ENCODE peak calls at places on chromosomes 12 and 14, in four cellular contexts. H is transverse colon, Y is mucosa of descending colon, A is Calu3. L is an unnamed sample.

GRCh38 chr12:102757154-102757873 is 159.7 kb downstream of the PAH start:
- DNase-seq in H (no peak), Y (no peak), A (no peak), L (no peak)

GRCh38 chr12:121893901-121894540 is 5.4 kb downstream of the PSMD9 start:
- DNase-seq in H (no peak), Y (no peak), A (peak), L (no peak)

GRCh38 chr12:51377099-51377984 is 13.9 kb downstream of the GALNT6 start:
- DNase-seq in H (no peak), Y (no peak), A (no peak), L (no peak)

GRCh38 chr12:56431850-56432249 is 17.4 kb downstream of the TIMELESS start:
- DNase-seq in H (no peak), Y (no peak), A (no peak), L (no peak)

GRCh38 chr12:44847888-44848770 is 28.0 kb downstream of the NELL2 start:
- DNase-seq in H (peak), Y (no peak), A (no peak), L (no peak)

GRCh38 chr14:88952901-88953300 is 128.4 kb downstream of the TTC8 start:
- DNase-seq in H (no peak), Y (no peak), A (no peak), L (no peak)

GRCh38 chr14:64671591-64671990 is 32.6 kb upstream of the PLEKHG3 start:
- DNase-seq in H (no peak), Y (no peak), A (no peak), L (no peak)

GRCh38 chr14:36271939-36272907 is 48.2 kb downstream of the MBIP start:
- DNase-seq in H (peak), Y (peak), A (no peak), L (no peak)

GRCh38 chr12:105978276-105978675 is 160.5 kb downstream of the NUAK1 start:
- DNase-seq in H (no peak), Y (no peak), A (no peak), L (no peak)

GRCh38 chr14:59688224-59689170 is 111.9 kb upstream of the CCDC175 start:
- DNase-seq in H (peak), Y (peak), A (peak), L (peak)

GRCh38 chr12:99413751-99414150 is 233.8 kb upstream of the GARIN6 start:
- DNase-seq in H (no peak), Y (no peak), A (no peak), L (no peak)

GRCh38 chr14:84975503-84975902 is 554.4 kb upstream of the FLRT2 start:
- DNase-seq in H (no peak), Y (no peak), A (no peak), L (no peak)

GRCh38 chr14:101077511-101078074 is 174.1 kb upstream of the RTL1 start:
- DNase-seq in H (no peak), Y (no peak), A (no peak), L (no peak)

GRCh38 chr14:76911473-76911872 is 85.3 kb downstream of the LRRC74A start:
- DNase-seq in H (no peak), Y (no peak), A (no peak), L (no peak)

GRCh38 chr12:63068857-63069442 is 82.1 kb downstream of the AVPR1A start:
- DNase-seq in H (no peak), Y (no peak), A (peak), L (peak)

GRCh38 chr12:53561590-53561953 is 54.3 kb upstream of the NPFF start:
- DNase-seq in H (no peak), Y (no peak), A (peak), L (no peak)

GRCh38 chr14:91170504-91171121 is 56.7 kb downstream of the DGLUCY start:
- DNase-seq in H (no peak), Y (no peak), A (no peak), L (no peak)

GRCh38 chr12:18798445-18799139 is 60.7 kb downstream of the CAPZA3 start:
- DNase-seq in H (no peak), Y (no peak), A (peak), L (no peak)

GRCh38 chr14:85579957-85580356 is 50.0 kb downstream of the FLRT2 start:
- DNase-seq in H (no peak), Y (no peak), A (no peak), L (no peak)

GRCh38 chr12:23028158-23028802 is 403.3 kb downstream of the ETNK1 start:
- DNase-seq in H (no peak), Y (no peak), A (no peak), L (no peak)

GRCh38 chr14:68513838-68514610 is 278.8 kb downstream of the ZFP36L1 start:
- DNase-seq in H (no peak), Y (no peak), A (no peak), L (no peak)

GRCh38 chr12:94525951-94526350 is 66.3 kb upstream of the CEP83 start:
- DNase-seq in H (no peak), Y (no peak), A (no peak), L (no peak)

DNA sequence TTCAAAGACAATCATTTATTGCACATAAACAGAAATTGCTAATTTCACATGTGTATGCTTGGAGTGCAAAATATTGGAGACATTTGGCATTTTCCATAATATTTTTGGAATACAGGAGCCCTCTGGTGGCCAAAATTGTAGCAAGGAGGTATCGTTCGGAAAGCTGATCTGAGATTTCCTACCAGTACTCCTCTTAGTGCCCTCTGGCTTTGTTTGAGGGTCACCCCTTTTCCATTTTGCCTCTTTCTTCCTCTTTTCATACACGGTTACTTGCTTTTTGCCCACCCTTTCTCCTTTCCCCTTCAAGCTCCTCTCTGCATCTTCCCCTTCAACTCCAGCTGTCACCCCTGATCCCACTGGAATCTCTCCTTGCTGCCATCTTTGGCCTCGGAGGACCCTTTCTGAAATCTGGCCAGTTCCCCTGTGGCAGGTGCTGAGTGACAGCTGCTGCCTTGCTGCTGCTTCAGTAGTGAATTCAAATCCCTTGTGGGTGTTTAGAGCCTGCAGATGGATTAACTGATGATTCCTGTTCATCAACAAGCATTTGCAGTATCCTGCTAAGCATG is 164.6 kb upstream of the PARP11 start:
- DNase-seq in H (peak), Y (no peak), A (peak), L (peak)
- TF ChIP-seq CTCF in H (peak), Y (peak), A (peak), L (peak)

GRCh38 chr12:97368462-97369150 is 94.0 kb upstream of the RMST start:
- DNase-seq in H (no peak), Y (no peak), A (no peak), L (no peak)
- TF ChIP-seq CTCF in H (no peak), Y (no peak), A (no peak), L (no peak)

GRCh38 chr14:52269100-52269499 is 1.6 kb downstream of the PTGDR start:
- DNase-seq in H (peak), Y (peak), A (no peak), L (no peak)

GRCh38 chr14:52275372-52275771 is 7.9 kb downstream of the PTGDR start:
- DNase-seq in H (no peak), Y (no peak), A (no peak), L (no peak)

GRCh38 chr14:52271538-52271937 is 4.0 kb downstream of the PTGDR start:
- DNase-seq in H (no peak), Y (no peak), A (no peak), L (no peak)

GRCh38 chr14:52268191-52269061 is 928 bp downstream of the PTGDR start:
- DNase-seq in H (no peak), Y (peak), A (no peak), L (peak)

DNA sequence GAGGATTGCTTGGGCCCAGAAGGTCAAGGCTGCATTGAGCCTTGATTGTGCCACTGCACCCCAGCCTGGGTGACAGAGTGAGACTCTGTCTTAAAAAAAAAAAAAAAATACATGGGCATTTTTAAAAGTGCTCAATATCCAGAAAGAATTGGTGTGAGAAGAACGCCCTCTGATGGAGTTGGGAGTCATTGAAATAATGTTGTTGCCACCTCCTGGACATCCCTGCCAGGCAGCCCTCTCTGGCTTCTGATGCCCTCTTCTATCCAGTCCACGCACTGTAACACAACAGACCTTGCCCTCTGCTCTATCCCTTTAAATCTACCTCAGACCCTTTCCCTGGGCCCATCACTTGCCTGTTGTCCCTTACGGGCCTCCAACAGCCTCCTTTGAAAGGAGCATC is 4.9 kb downstream of the PTGDR start:
- DNase-seq in H (peak), Y (peak), A (peak), L (peak)
- TF ChIP-seq CTCF in H (peak), Y (no peak), A (no peak), L (no peak)

DNA sequence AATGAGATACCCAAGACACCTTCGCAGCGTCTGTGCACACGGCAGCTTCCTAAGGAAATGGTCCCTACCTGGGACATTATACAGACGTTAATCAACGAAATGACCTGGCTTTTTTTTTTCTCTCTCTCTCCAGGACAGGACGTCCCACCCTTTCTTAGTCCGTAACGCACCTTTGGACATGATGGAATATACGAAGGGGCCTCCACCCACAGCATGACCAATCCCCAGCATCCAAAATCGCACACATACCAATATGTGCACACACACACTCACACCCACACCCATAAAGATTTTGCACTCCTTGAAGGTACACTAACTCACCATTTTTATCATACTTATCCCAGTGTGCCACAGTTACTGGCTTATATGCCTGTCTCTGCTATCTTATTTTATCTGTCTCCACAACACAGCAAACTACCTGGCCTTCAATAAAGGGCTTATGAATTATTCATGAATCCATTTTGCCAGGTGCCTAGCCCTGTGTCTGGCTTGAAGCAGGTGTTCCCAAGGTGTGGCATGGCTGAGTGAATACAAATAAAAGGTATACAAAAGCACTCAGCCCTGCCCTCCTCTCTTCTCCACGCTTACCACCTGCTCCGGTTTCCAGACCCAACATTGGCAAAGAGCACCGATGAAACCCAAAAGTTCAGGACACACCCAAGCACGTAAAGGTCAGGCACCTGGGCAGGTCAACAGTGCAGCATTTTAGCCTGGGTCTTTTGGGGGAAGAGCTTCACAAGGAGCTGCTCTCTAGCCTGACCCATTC is 2.2 kb downstream of the SCNN1A start:
- DNase-seq in H (peak), Y (peak), A (no peak), L (no peak)
- TF ChIP-seq CTCF in H (no peak), Y (no peak), A (no peak), L (no peak)

GRCh38 chr12:89960011-89960507 is 251.4 kb upstream of the ATP2B1 start:
- DNase-seq in H (no peak), Y (no peak), A (peak), L (no peak)

GRCh38 chr12:89959188-89959587 is 250.6 kb upstream of the ATP2B1 start:
- DNase-seq in H (no peak), Y (no peak), A (no peak), L (no peak)

GRCh38 chr12:89965993-89966392 is 257.4 kb upstream of the ATP2B1 start:
- DNase-seq in H (no peak), Y (no peak), A (no peak), L (no peak)

GRCh38 chr12:89960607-89961394 is 252.2 kb upstream of the ATP2B1 start:
- DNase-seq in H (peak), Y (no peak), A (peak), L (no peak)

GRCh38 chr12:89962648-89963047 is 254.0 kb upstream of the ATP2B1 start:
- DNase-seq in H (peak), Y (no peak), A (peak), L (no peak)
- TF ChIP-seq CTCF in H (peak), Y (no peak), A (no peak), L (peak)

GRCh38 chr12:66403746-66404145 is 101.5 kb downstream of the HELB start:
- DNase-seq in H (no peak), Y (no peak), A (peak), L (no peak)

GRCh38 chr12:66405395-66405794 is 103.1 kb downstream of the HELB start:
- DNase-seq in H (no peak), Y (no peak), A (no peak), L (no peak)

GRCh38 chr12:66409195-66409871 is 107.0 kb downstream of the HELB start:
- DNase-seq in H (no peak), Y (no peak), A (peak), L (peak)
- TF ChIP-seq CTCF in H (peak), Y (peak), A (peak), L (peak)

GRCh38 chr12:34257093-34257492 is 234.8 kb downstream of the ALG10 start:
- DNase-seq in H (no peak), Y (no peak), A (no peak), L (no peak)
- TF ChIP-seq CTCF in H (no peak), Y (no peak), A (no peak), L (no peak)